ENCODE peak calls at places on chromosome 14, in five cellular contexts. C is K562, A is endothelial cell of umbilical vein, P is HL-60, S is breast epithelium. R is an unnamed sample.

GRCh38 chr14:95200404-95200803 is 43.1 kb upstream of the DICER1 start:
- DNase-seq in P (no peak), S (no peak), A (no peak), C (no peak), R (no peak)

GRCh38 chr14:72708708-72709475 is 185.0 kb downstream of the DPF3 start:
- DNase-seq in C (peak; percentile 11), S (no peak), P (no peak), A (no peak), R (no peak)

GRCh38 chr14:51094282-51094821 is 553 bp downstream of the TRIM9 start:
- DNase-seq in P (no peak), C (no peak), A (no peak), S (no peak), R (no peak)

GRCh38 chr14:68245146-68246073 is 425.8 kb downstream of the RAD51B start:
- DNase-seq in A (no peak), S (no peak), P (no peak), C (peak; percentile 61), R (no peak)

GRCh38 chr14:59419383-59419782 is 45.8 kb downstream of the GPR135 start:
- DNase-seq in S (no peak), A (no peak), P (no peak), C (no peak), R (no peak)

GRCh38 chr14:53217283-53217994 is 64.3 kb upstream of the DDHD1 start:
- DNase-seq in S (peak; percentile 71), P (peak; percentile 76), C (peak; percentile 74), A (peak; percentile 79), R (peak; percentile 77)

GRCh38 chr14:62373889-62374394 is 611.7 kb downstream of the SNAPC1 start:
- DNase-seq in S (no peak), C (no peak), A (no peak), P (no peak), R (no peak)

GRCh38 chr14:52422650-52423356 is 108.7 kb downstream of the PTGER2 start:
- DNase-seq in S (no peak), P (no peak), C (no peak), A (no peak), R (no peak)

GRCh38 chr14:66624319-66624937 is 116.5 kb downstream of the GPHN start:
- DNase-seq in P (peak; percentile 27), A (peak; percentile 71), C (peak; percentile 12), S (no peak), R (peak; percentile 35)

GRCh38 chr14:96359959-96360358 is 3.2 kb downstream of the ATG2B start:
- DNase-seq in C (no peak), A (no peak), S (no peak), P (no peak), R (no peak)

DNA sequence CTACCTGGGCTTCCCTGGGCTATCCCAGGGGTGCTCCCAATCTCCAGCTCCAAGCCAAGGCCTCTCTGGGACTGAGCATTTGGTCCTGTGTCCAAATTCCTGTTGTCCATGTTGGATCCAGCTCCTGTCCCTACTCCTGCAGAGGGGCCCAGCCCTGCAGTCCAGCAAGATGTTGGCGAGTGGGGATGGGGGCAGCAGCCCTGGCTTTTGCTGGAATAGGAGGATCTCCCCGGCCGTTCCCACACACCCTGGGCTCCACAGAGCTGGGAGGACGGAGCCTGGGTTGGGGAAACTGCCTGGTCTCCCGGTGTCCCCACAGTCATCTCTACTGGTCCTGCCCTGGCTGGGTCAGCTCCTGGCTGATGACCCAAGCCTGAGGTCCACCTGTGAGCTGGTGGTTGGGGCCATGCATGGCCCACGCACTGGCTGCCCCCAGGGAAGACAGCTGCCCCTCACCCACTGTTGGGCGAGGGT is 219.6 kb upstream of the C14orf180 start:
- DNase-seq in S (peak; percentile 40), C (no peak), P (no peak), A (no peak), R (no peak)
- H3K4me3 ChIP-seq in S (no peak overlapping the region), C (no peak overlapping the region), P (no peak overlapping the region), A (no peak overlapping the region), R (no peak overlapping the region)

DNA sequence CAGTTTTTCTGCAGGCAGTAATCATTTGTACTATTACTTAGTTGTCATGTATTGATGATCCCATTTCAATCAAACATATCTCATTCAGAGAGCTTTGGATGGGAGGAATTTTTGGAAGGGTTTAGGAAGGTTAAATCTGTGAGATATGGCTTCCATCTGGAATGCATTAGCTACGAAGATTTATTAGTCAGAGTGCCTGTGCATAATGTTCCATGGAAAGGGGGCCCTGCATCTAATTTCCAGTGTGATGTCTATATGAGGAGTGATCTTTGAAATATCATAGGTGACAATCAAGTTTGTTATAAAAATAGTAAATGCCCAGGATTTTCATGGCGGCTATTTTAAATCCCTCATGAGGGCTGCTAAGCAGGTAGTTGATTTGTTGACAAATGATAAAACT is 494.9 kb downstream of the EGLN3 start:
- DNase-seq in S (no peak), P (no peak), C (no peak), A (no peak), R (no peak)
- TF ChIP-seq POLR2AphosphoS5 in S (no peak), P (no peak), C (no peak), A (no peak), R (no peak)

DNA sequence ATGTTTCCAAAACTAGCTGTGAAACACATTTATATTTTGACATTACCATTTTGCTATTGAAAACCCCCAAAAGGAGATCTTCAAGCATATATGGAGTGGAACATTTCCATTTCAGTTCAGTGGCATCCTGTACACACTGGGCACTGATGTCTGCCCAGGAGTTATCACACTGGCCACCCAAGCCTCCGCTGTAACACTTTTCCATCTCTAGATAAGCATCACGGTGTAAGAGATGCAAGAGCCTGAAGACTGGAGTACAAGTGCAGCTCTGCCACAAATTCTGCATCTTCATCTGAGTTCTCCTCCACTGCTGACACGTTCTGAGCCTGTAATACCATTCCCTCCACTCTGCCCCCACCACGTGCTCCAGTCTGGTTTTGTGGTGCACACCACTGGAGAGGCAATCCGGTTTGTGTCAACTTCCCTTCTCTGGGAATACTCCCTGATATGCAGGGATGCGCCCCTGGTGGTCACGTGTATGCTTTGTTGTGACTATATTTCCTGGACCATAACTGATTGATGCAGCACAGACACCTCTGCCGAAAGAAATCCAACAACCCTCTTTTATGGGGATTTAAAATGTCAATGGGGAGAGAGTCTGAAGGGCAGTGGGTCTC is 12.7 kb downstream of the SPTLC2 start:
- DNase-seq in C (peak; percentile 58), S (no peak), P (peak; percentile 45), A (peak; percentile 65), R (peak; percentile 51)
- TF ChIP-seq CTCF in C (peak; percentile 45), S (no peak), P (no peak), A (peak; percentile 56), R (peak; percentile 17)

GRCh38 chr14:103043257-103043893 is 14.0 kb downstream of the CDC42BPB start:
- DNase-seq in S (peak; percentile 33), P (no peak), A (no peak), C (no peak), R (no peak)

GRCh38 chr14:103050935-103051334 is 6.4 kb downstream of the CDC42BPB start:
- DNase-seq in S (no peak), C (no peak), P (no peak), A (no peak), R (no peak)

GRCh38 chr14:103041464-103041863 is 15.9 kb downstream of the CDC42BPB start:
- DNase-seq in P (no peak), A (no peak), C (no peak), S (peak; percentile 48), R (no peak)

GRCh38 chr14:103045387-103045869 is 11.9 kb downstream of the CDC42BPB start:
- DNase-seq in A (no peak), C (no peak), S (peak; percentile 34), P (no peak), R (no peak)
- H3K4me3 ChIP-seq in A (no peak overlapping the region), C (no peak overlapping the region), S (no peak overlapping the region), P (no peak overlapping the region), R (no peak overlapping the region)

GRCh38 chr14:37047226-37047625 is 125.2 kb downstream of the SLC25A21 start:
- DNase-seq in S (no peak), A (peak; percentile 91), C (no peak), P (no peak), R (no peak)
- TF ChIP-seq POLR2AphosphoS5 in S (no peak), A (peak; percentile 58), C (no peak), P (no peak), R (no peak)

GRCh38 chr14:24368562-24369252 is 723 bp downstream of the NFATC4 start:
- DNase-seq in S (peak; percentile 58), A (peak; percentile 48), C (peak; percentile 28), P (no peak), R (peak; percentile 45)

GRCh38 chr14:24376448-24377070 is 8.6 kb downstream of the NFATC4 start:
- DNase-seq in C (no peak), P (no peak), A (no peak), S (no peak), R (no peak)

GRCh38 chr14:24369907-24370687 is 2.1 kb downstream of the NFATC4 start:
- DNase-seq in S (no peak), P (no peak), A (no peak), C (no peak), R (no peak)

GRCh38 chr14:24369463-24369862 is 1.5 kb downstream of the NFATC4 start:
- DNase-seq in P (no peak), S (no peak), C (no peak), A (no peak), R (peak; percentile 12)

DNA sequence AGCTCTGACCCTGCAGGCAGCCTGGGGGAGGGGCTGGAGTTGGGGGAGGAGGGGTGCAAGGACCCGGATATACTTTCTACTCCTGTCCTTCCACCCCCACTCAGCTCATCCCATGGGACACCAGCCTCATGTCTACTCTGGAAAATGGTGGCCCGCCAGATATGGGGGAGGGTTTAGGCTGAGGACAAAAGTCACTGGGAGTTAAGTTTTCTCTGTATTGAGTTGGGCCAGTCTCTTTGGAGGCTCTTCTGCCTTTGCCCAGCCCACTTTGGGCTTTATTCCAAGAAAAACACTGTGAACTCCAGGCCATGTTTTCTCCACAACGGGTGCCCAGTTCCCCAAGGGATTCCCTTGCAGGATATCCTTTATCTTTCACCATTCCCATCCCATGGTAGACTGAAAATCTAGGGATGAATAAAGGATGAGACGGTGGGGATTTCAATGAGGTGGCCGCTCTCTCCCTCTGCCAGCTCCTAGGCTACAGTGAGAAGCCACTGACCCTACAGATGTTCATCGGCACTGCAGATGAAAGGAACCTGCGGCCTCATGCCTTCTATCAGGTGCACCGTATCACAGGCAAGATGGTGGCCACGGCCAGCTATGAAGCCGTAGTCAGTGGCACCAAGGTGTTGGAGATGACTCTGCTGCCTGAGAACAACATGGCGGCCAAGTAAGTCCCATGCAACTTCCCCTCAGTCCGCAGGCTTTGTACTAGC is 4.9 kb downstream of the NFATC4 start:
- DNase-seq in S (no peak), A (no peak), P (no peak), C (no peak), R (no peak)
- TF ChIP-seq CTCF in S (no peak), A (no peak), P (no peak), C (no peak), R (no peak)

GRCh38 chr14:64147126-64147790 is 146.9 kb downstream of the ESR2 start:
- DNase-seq in C (no peak), A (peak; percentile 89), S (no peak), P (no peak), R (no peak)
- H3K4me3 ChIP-seq in C (no peak overlapping the region), A (no peak overlapping the region), S (no peak overlapping the region), P (no peak overlapping the region), R (no peak overlapping the region)

DNA sequence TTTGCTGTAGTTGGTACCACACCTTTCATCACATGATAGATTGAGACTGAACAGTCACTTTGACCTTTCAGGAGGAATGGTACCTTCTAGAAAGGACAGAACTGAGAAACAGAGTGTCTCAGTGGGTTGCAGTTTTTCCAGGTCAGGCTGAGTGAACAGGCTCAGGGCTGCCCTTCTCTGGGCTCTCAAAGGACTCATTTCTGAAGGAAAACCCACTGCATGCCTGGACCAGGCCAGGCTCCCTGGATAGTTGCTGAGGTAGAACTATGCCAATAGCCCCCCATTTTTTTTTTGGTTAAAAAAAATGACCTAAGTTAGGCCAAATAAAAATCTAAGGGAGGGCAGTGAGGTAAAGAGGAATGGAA is 148.1 kb upstream of the EGLN3 start:
- DNase-seq in C (no peak), P (no peak), S (no peak), A (no peak), R (no peak)
- TF ChIP-seq POLR2AphosphoS5 in C (no peak), P (no peak), S (no peak), A (no peak), R (no peak)

GRCh38 chr14:60488175-60488574 is 2.3 kb upstream of the C14orf39 start:
- DNase-seq in S (no peak), A (no peak), P (no peak), C (no peak), R (no peak)
- TF ChIP-seq CTCF in S (no peak), A (no peak), P (no peak), C (peak; percentile 53), R (no peak)

R was measured in transverse colon.